ENCODE peak calls at places on chromosomes 13 and 19, in nine cellular contexts. Q, P, S, V, Y, T, W, B and U are unnamed samples.

GRCh38 chr13:30737511-30738342 is 2.4 kb downstream of the ALOX5AP start:
- DNase-seq in Q (no peak), P (no peak), S (no peak), V (no peak), Y (peak), T (no peak), W (no peak), B (no peak), U (no peak)

GRCh38 chr13:41652735-41653361 is 195.5 kb downstream of the RGCC start:
- DNase-seq in Q (peak), P (no peak), S (no peak), V (peak), Y (peak), T (peak), W (peak), B (peak), U (peak)

GRCh38 chr13:38223093-38223492 is 126.6 kb upstream of the UFM1 start:
- DNase-seq in Q (peak), P (no peak), S (no peak), V (peak), Y (peak), T (peak), W (peak), B (no peak), U (peak)

GRCh38 chr19:35292986-35293732 is 1.2 kb downstream of the MAG start:
- DNase-seq in Q (no peak), P (no peak), S (no peak), V (no peak), Y (no peak), T (no peak), W (no peak), B (no peak), U (no peak)

GRCh38 chr13:30463820-30464495 is 1.8 kb downstream of the HMGB1 start:
- DNase-seq in Q (peak), P (peak), S (no peak), V (peak), Y (peak), T (peak), W (peak), B (peak), U (peak)

GRCh38 chr19:48424694-48425219 is 21.0 kb upstream of the GRWD1 start:
- DNase-seq in Q (peak), P (no peak), S (no peak), V (peak), Y (peak), T (peak), W (peak), B (no peak), U (peak)

GRCh38 chr13:51455532-51455931 is 2.7 kb upstream of the INTS6 start:
- DNase-seq in Q (no peak), P (peak), S (no peak), V (no peak), Y (no peak), T (no peak), W (no peak), B (no peak), U (no peak)

GRCh38 chr19:39341122-39341719 is 1.0 kb upstream of the SAMD4B start:
- DNase-seq in Q (peak), P (no peak), S (no peak), V (peak), Y (peak), T (no peak), W (peak), B (no peak), U (no peak)

GRCh38 chr19:45402469-45403070 is 2.3 kb downstream of the PPP1R13L start:
- DNase-seq in Q (peak), P (peak), S (no peak), V (peak), Y (peak), T (peak), W (peak), B (no peak), U (no peak)

GRCh38 chr13:38624822-38625221 is 62.1 kb upstream of the FREM2 start:
- DNase-seq in Q (no peak), P (no peak), S (no peak), V (no peak), Y (no peak), T (peak), W (no peak), B (no peak), U (no peak)

GRCh38 chr13:74210693-74211393 is 76.6 kb upstream of the KLF12 start:
- DNase-seq in Q (peak), P (no peak), S (no peak), V (peak), Y (no peak), T (no peak), W (no peak), B (no peak), U (peak)

GRCh38 chr19:18231775-18232174 is 5.5 kb upstream of the PDE4C start:
- DNase-seq in Q (no peak), P (no peak), S (no peak), V (no peak), Y (peak), T (no peak), W (no peak), B (no peak), U (no peak)
- H3K4me3 ChIP-seq in Q (no peak), P (no peak), S (no peak), V (no peak), Y (no peak), T (no peak), W (no peak), B (no peak), U (no peak)

GRCh38 chr19:50356691-50357177 is 8.7 kb downstream of the NAPSA start:
- DNase-seq in Q (no peak), P (no peak), S (no peak), V (no peak), Y (no peak), T (no peak), W (no peak), B (no peak), U (no peak)
- H3K4me3 ChIP-seq in Q (no peak), P (no peak), S (peak), V (no peak), Y (no peak), T (no peak), W (no peak), B (peak), U (no peak)

GRCh38 chr13:97369269-97369893 is 64.6 kb upstream of the RAP2A start:
- DNase-seq in Q (no peak), P (no peak), S (no peak), V (no peak), Y (no peak), T (no peak), W (no peak), B (no peak), U (peak)
- H3K4me3 ChIP-seq in Q (peak), P (no peak), S (peak), V (peak), Y (peak), T (no peak), W (no peak), B (peak), U (peak)

GRCh38 chr13:20360835-20361412 is 128.8 kb upstream of the GJB6 start:
- DNase-seq in Q (peak), P (no peak), S (no peak), V (no peak), Y (no peak), T (no peak), W (no peak), B (no peak), U (no peak)
- H3K4me3 ChIP-seq in Q (no peak), P (no peak), S (no peak), V (no peak), Y (no peak), T (no peak), W (no peak), B (no peak), U (no peak)

GRCh38 chr13:29427937-29428309 is 167.6 kb downstream of the SLC7A1 start:
- DNase-seq in Q (no peak), P (no peak), S (no peak), V (no peak), Y (no peak), T (no peak), W (no peak), B (no peak), U (no peak)

GRCh38 chr13:29428992-29429315 is 166.5 kb downstream of the SLC7A1 start:
- DNase-seq in Q (no peak), P (no peak), S (no peak), V (no peak), Y (no peak), T (no peak), W (no peak), B (no peak), U (no peak)

GRCh38 chr13:29428310-29428991 is 167.0 kb downstream of the SLC7A1 start:
- DNase-seq in Q (peak), P (peak), S (no peak), V (no peak), Y (peak), T (peak), W (peak), B (no peak), U (no peak)

GRCh38 chr13:29434217-29434940 is 161.1 kb downstream of the SLC7A1 start:
- DNase-seq in Q (no peak), P (no peak), S (no peak), V (no peak), Y (no peak), T (no peak), W (no peak), B (no peak), U (no peak)

DNA sequence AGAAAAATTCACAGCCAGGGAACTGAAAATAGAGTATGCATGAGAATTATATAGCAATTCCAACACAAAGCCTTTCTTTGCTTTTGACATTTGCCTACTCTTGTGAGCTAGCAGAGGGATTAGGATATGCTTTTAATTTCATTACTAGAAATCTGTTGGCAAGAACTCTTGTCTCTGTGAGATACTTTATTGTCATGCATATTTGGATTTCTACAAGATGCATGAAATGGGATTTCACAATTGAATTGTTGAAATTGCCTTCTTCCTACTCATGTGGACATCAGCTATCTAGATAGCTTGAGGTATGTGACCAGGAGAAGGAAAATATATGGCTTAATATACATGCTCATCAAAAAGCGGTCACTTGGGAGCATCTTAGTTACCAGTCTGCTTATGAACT is 166.0 kb downstream of the SLC7A1 start:
- DNase-seq in Q (no peak), P (no peak), S (no peak), V (peak), Y (no peak), T (no peak), W (no peak), B (no peak), U (peak)
- H3K4me3 ChIP-seq in Q (no peak), P (no peak), S (no peak), V (no peak), Y (no peak), T (no peak), W (no peak), B (no peak), U (no peak)

DNA sequence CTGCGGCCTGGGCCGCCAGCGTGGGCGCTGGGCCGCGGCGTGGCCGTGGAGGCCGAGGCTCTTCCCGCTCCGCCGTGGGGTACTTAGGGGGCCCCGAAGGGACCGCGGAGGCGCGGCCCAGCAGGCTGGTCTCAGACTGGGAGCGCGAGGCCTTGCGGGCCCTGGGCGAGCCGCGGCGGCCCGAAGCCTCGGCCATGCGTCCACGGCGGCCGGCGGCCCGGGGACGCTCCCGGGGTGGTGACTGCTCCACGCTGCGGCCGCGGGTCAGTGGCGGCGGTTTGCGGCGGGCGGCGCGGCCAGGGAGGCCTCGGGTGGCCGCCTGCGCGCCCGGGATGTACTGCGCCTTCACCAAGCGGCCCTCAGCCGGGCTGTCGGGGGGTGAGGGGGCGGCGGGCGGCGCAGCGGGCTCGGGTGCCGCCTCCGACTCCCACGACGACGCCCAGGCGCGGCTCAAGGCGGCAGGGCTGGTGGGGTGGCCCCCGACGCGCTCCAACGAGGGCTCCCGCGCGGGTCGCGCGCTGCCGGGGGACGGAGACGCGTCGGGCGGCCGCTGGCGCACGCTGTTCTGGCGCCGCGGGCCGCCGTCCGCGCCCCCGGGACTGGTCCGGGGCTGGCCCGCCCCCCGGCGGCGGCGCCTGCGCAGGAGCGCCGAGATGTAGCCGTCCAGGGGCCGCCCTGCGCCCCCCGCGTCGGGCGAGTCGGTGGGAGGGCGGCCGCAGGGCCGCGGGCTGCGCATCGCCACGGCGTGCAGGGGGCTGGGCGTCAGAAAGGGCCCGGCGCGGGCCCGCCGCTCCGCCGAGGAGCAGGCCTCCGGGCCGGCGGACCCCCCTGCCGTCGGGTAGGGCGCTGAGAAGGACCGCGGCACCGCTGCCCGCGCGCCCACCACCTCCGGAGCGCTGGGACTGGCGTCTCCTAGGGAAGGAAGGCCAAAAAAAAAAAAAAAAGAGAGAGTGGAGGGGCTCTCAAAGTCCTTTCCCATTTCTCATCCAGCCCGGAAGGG is 11.7 kb downstream of the DACT3 start:
- DNase-seq in Q (no peak), P (no peak), S (no peak), V (no peak), Y (no peak), T (no peak), W (no peak), B (no peak), U (no peak)
- H3K4me3 ChIP-seq in Q (no peak), P (no peak), S (no peak), V (no peak), Y (no peak), T (no peak), W (no peak), B (no peak), U (no peak)

DNA sequence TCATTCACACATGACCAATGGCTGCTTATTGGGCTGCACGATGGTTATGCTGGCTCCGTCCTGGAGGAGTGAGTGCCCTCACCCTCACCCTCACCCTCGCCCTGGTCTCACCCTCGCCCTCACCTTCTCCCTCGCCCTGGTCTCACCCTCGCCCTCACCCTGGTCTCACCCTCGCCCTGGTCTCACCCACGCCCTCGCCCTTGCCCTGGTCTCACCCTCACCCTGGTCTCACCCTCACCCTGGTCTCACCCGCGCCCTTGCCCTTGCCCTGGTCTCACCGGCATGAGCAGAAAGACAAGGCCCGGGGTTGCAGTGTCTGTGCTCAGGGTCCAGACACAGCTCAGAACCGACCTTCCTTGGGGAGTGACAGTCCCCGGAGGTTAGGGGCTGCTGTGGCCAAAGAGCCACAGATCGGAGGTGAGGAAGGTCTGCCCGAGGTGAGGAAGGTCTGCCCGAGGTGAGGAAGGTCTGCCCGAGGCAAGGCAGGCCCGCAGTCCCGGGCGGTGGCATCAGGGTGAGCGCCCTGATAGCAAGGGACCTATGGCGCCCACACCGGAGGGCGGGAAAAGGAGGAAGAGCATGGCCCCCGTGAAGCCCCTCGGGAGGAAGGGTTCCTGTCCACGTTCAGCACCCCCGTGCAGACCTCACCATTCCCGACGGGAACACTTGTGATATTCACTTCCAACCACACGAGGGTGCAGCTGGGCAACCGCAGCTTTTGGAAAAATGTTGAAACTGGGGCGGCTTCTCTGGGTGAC is 65.6 kb downstream of the MCF2L start:
- DNase-seq in Q (peak), P (peak), S (peak), V (peak), Y (peak), T (peak), W (peak), B (no peak), U (peak)
- H3K4me3 ChIP-seq in Q (no peak), P (no peak), S (peak), V (no peak), Y (no peak), T (no peak), W (no peak), B (no peak), U (no peak)